ENCODE peak calls at places on chromosomes 1 and 21, in six cellular contexts. R, O, E, C, V and Y are unnamed samples. For H3K4me1, the result is how much of the 10 kb centered on the place peaks cover.

GRCh38 chr1:232047473-232047872 is 420.9 kb downstream of the DISC1 start:
- DNase-seq in V (no peak), O (no peak), E (no peak), C (no peak), R (no peak), Y (no peak)

GRCh38 chr1:54117815-54118563 is 34.8 kb downstream of the CDCP2 start:
- DNase-seq in V (no peak), O (no peak), R (no peak), E (peak), C (no peak), Y (no peak)

GRCh38 chr1:183593356-183593755 is 3.1 kb upstream of the NCF2 start:
- DNase-seq in V (no peak), C (no peak), O (no peak), R (no peak), E (no peak), Y (no peak)

GRCh38 chr1:221013691-221014293 is 134.5 kb downstream of the HLX start:
- DNase-seq in E (no peak), V (no peak), C (no peak), R (no peak), O (no peak), Y (no peak)

GRCh38 chr1:166839600-166840308 is 479 bp downstream of the POGK start:
- DNase-seq in C (peak), V (peak), E (peak), O (no peak), R (peak), Y (peak)

GRCh38 chr1:19164274-19165015 is 45.6 kb downstream of the UBR4 start:
- DNase-seq in R (no peak), C (no peak), E (no peak), V (no peak), O (no peak), Y (no peak)

GRCh38 chr1:231937013-231937754 is 310.6 kb downstream of the DISC1 start:
- DNase-seq in C (peak), V (peak), O (no peak), R (no peak), E (peak), Y (peak)

GRCh38 chr1:241555526-241555925 is 23.3 kb downstream of the KMO start:
- DNase-seq in V (no peak), O (no peak), E (no peak), C (no peak), R (no peak), Y (no peak)

GRCh38 chr1:47585141-47585902 is 147.5 kb downstream of the FOXD2 start:
- DNase-seq in E (no peak), V (peak), C (peak), R (no peak), O (peak), Y (no peak)

GRCh38 chr21:43865471-43866181 is 603 bp downstream of the AGPAT3 start:
- DNase-seq in E (peak), C (peak), R (peak), V (no peak), O (no peak), Y (peak)

GRCh38 chr1:32706491-32706890 is 3.9 kb upstream of the SYNC start:
- DNase-seq in C (no peak), E (no peak), V (no peak), O (no peak), R (no peak), Y (no peak)

GRCh38 chr1:219276029-219276738 is 102.5 kb downstream of the LYPLAL1 start:
- DNase-seq in R (no peak), E (no peak), C (no peak), O (no peak), V (no peak), Y (no peak)

GRCh38 chr1:219273088-219273686 is 99.5 kb downstream of the LYPLAL1 start:
- DNase-seq in O (no peak), C (no peak), E (no peak), R (no peak), V (no peak), Y (no peak)

GRCh38 chr1:219269171-219269570 is 95.5 kb downstream of the LYPLAL1 start:
- DNase-seq in E (no peak), O (no peak), C (no peak), V (no peak), R (no peak), Y (no peak)

GRCh38 chr1:219277304-219277840 is 103.7 kb downstream of the LYPLAL1 start:
- DNase-seq in O (no peak), C (no peak), R (peak), E (no peak), V (no peak), Y (no peak)

GRCh38 chr1:219271914-219272545 is 98.4 kb downstream of the LYPLAL1 start:
- DNase-seq in E (no peak), C (no peak), R (peak), O (no peak), V (no peak), Y (no peak)
- H3K4me3 ChIP-seq in E (no peak), C (peak), R (no peak), O (no peak), V (no peak), Y (no peak)

DNA sequence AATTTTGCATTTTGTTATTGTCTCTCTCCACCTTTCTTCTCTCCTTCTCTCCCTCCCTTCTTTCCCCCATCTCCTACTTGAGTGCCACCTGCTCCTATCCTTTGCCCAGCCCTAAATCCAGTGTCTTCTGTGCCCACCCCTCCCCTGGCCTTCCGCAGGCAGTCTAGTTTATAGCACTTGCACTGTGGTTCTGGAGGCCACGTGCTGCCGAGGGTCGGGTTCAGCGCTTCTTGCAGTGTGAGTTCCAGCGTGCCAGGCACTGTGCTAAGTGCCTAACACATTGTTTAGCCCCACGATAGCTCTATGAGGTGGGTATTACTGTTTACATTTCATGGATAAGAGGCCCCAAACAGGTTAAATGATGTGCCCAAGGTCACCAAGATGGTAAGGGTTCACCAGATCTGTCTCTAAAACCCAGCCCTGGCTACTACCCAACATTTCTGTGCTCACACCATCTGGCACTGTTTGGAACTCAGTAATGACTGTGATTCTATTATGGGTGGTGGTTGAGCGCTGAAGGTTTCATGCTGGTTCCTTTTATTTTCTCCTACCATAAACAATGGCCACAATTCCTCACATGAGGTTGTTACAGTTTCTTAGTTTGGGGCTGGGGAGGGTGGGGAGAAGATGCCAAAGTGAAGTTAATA is 14.1 kb upstream of the ATP1A4 start:
- DNase-seq in O (no peak), C (no peak), E (no peak), R (no peak), V (no peak), Y (no peak)
- H3K27ac ChIP-seq in O (no peak), C (no peak), E (no peak), R (no peak), V (no peak), Y (no peak)

GRCh38 chr1:189619682-189620332 is 857.9 kb downstream of the BRINP3 start:
- DNase-seq in O (no peak), C (no peak), E (no peak), V (no peak), R (peak), Y (no peak)
- H3K4me1 ChIP-seq in O (under half), C (under half), E (under half), V (under half), R (under half), Y (under half)

GRCh38 chr1:7475691-7476090 is 295.4 kb upstream of the VAMP3 start:
- DNase-seq in R (no peak), E (no peak), C (no peak), O (no peak), V (no peak), Y (no peak)

GRCh38 chr1:7476861-7477534 is 294.1 kb upstream of the VAMP3 start:
- DNase-seq in C (no peak), O (no peak), E (no peak), R (no peak), V (no peak), Y (no peak)

GRCh38 chr1:7477593-7477992 is 293.5 kb upstream of the VAMP3 start:
- DNase-seq in E (no peak), V (no peak), C (no peak), R (no peak), O (no peak), Y (no peak)

GRCh38 chr1:7474786-7475502 is 296.2 kb upstream of the VAMP3 start:
- DNase-seq in E (no peak), O (no peak), C (no peak), V (no peak), R (no peak), Y (no peak)

GRCh38 chr1:7476402-7476801 is 294.7 kb upstream of the VAMP3 start:
- DNase-seq in O (no peak), E (no peak), C (no peak), R (no peak), V (no peak), Y (no peak)
- H3K4me3 ChIP-seq in O (no peak), E (no peak), C (no peak), R (no peak), V (no peak), Y (no peak)

GRCh38 chr1:95207223-95207935 is 26.6 kb upstream of the RWDD3 start:
- DNase-seq in R (no peak), O (no peak), E (no peak), C (no peak), V (no peak), Y (no peak)
- H3K27ac ChIP-seq in R (no peak), O (no peak), E (no peak), C (no peak), V (no peak), Y (no peak)